ENCODE peak calls at places on chromosomes 3 and 15, in four cellular contexts. One of them, this sample, is unnamed.

GRCh38 chr3:73813291-73813977 is 188.7 kb upstream of the PDZRN3 start:
- DNase-seq in ovary: no peak
- DNase-seq in progenitor cell of endocrine pancreas: no peak
- DNase-seq in epithelial cell of esophagus: peak
- DNase-seq in this sample: no peak

GRCh38 chr3:99823723-99824711 is 6.4 kb downstream of the CMSS1 start:
- DNase-seq in ovary: no peak
- DNase-seq in epithelial cell of esophagus: no peak
- DNase-seq in progenitor cell of endocrine pancreas: no peak
- DNase-seq in this sample: no peak

GRCh38 chr3:9727743-9728142 is 3.8 kb upstream of the BRPF1 start:
- DNase-seq in progenitor cell of endocrine pancreas: no peak
- DNase-seq in ovary: no peak
- DNase-seq in epithelial cell of esophagus: peak
- DNase-seq in this sample: peak

GRCh38 chr3:17795733-17796132 is 53.3 kb upstream of the TBC1D5 start:
- DNase-seq in ovary: no peak
- DNase-seq in progenitor cell of endocrine pancreas: no peak
- DNase-seq in epithelial cell of esophagus: peak
- DNase-seq in this sample: no peak

GRCh38 chr3:16430717-16431630 is 82.5 kb downstream of the RFTN1 start:
- DNase-seq in epithelial cell of esophagus: no peak
- DNase-seq in progenitor cell of endocrine pancreas: no peak
- DNase-seq in ovary: no peak
- DNase-seq in this sample: no peak

GRCh38 chr3:64143399-64144130 is 81.7 kb downstream of the PRICKLE2 start:
- DNase-seq in epithelial cell of esophagus: peak
- DNase-seq in ovary: no peak
- DNase-seq in progenitor cell of endocrine pancreas: no peak
- DNase-seq in this sample: peak

GRCh38 chr3:109275702-109276293 is 40.5 kb downstream of the DPPA2 start:
- DNase-seq in progenitor cell of endocrine pancreas: peak
- DNase-seq in ovary: no peak
- DNase-seq in epithelial cell of esophagus: peak
- DNase-seq in this sample: peak

GRCh38 chr15:79593119-79593869 is 161.2 kb downstream of the MINAR1 start:
- DNase-seq in progenitor cell of endocrine pancreas: no peak
- DNase-seq in ovary: no peak
- DNase-seq in epithelial cell of esophagus: peak
- DNase-seq in this sample: peak

DNA sequence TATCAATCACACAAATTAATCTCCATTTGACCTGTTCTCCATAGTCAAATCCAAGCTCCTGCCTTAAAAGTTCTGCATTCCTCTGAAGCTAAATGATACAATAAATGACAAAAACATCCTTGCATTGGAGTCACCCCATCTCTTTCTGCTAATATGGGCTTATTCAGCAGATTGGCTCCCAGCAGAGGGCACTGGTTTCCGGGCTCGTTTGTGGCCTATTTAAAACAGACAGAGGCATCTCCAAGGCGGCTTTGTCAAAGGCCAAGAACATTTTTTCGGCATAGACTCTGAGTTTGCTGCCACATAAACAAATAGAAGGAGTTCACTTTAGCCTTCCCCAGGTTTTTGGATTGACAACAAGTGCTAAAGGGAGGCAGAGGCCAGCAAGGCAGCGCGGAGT is 204.4 kb upstream of the RASGRP1 start:
- DNase-seq in epithelial cell of esophagus: peak
- DNase-seq in ovary: peak
- DNase-seq in progenitor cell of endocrine pancreas: no peak
- DNase-seq in this sample: peak
- TF ChIP-seq CTCF in epithelial cell of esophagus: peak
- TF ChIP-seq CTCF in ovary: no peak
- TF ChIP-seq CTCF in progenitor cell of endocrine pancreas: peak
- TF ChIP-seq CTCF in this sample: no peak

GRCh38 chr3:123837858-123838257 is 46.3 kb downstream of the MYLK start:
- DNase-seq in epithelial cell of esophagus: no peak
- DNase-seq in ovary: no peak
- DNase-seq in progenitor cell of endocrine pancreas: no peak
- DNase-seq in this sample: no peak
- TF ChIP-seq CTCF in epithelial cell of esophagus: no peak
- TF ChIP-seq CTCF in ovary: no peak
- TF ChIP-seq CTCF in progenitor cell of endocrine pancreas: no peak
- TF ChIP-seq CTCF in this sample: no peak

DNA sequence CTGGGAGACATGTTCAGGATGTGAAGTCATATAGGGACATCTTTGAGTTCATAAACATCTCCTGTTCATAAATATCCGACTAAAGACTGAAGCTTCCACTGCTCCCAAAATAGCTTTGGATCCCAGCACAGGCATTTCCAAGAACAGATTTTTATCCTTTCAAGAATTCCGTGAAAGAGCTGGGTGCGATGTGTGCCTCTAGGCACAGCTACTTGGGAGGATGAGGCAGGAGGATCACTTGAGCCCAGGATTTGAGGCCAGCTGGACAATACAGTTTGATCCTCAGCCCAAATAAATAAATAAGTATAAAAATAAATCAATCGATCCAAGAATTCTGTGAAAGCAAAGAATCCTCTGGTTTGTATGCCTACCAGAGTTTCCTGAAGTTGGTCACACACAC is 6.7 kb upstream of the ISLR2 start:
- DNase-seq in progenitor cell of endocrine pancreas: no peak
- DNase-seq in epithelial cell of esophagus: no peak
- DNase-seq in ovary: no peak
- DNase-seq in this sample: no peak
- TF ChIP-seq CTCF in progenitor cell of endocrine pancreas: no peak
- TF ChIP-seq CTCF in epithelial cell of esophagus: no peak
- TF ChIP-seq CTCF in ovary: no peak
- TF ChIP-seq CTCF in this sample: no peak

GRCh38 chr3:127747751-127748521 is 74.4 kb downstream of the MGLL start:
- DNase-seq in ovary: no peak
- DNase-seq in epithelial cell of esophagus: peak
- DNase-seq in progenitor cell of endocrine pancreas: no peak
- DNase-seq in this sample: peak
- TF ChIP-seq CTCF in ovary: no peak
- TF ChIP-seq CTCF in epithelial cell of esophagus: no peak
- TF ChIP-seq CTCF in progenitor cell of endocrine pancreas: no peak
- TF ChIP-seq CTCF in this sample: no peak

This sample was measured in MCF 10A.